ENCODE peak calls at places on chromosome 4, in five cellular contexts. H, L, G, J and P are unnamed samples.

GRCh38 chr4:26489101-26489669 is 1.1 kb downstream of the CCKAR start:
- DNase-seq in H (no peak), L (no peak), G (no peak), J (no peak), P (no peak)

GRCh38 chr4:27278615-27279014 is 418.0 kb downstream of the STIM2 start:
- DNase-seq in H (no peak), L (no peak), G (peak; percentile 48), J (no peak), P (no peak)

GRCh38 chr4:150583287-150584197 is 1.6 kb downstream of the MAB21L2 start:
- DNase-seq in H (peak; percentile 74), L (no peak), G (no peak), J (no peak), P (peak; percentile 41)

GRCh38 chr4:34182346-34182745 is 2062.0 kb downstream of the ARAP2 start:
- DNase-seq in H (no peak), L (no peak), G (no peak), J (no peak), P (no peak)

GRCh38 chr4:154119317-154119716 is 330.4 kb upstream of the SFRP2 start:
- DNase-seq in H (no peak), L (no peak), G (no peak), J (no peak), P (no peak)

GRCh38 chr4:176534566-176534965 is 214.8 kb downstream of the SPCS3 start:
- DNase-seq in H (no peak), L (no peak), G (peak; percentile 66), J (no peak), P (no peak)

GRCh38 chr4:25767877-25768475 is 94.8 kb downstream of the SEL1L3 start:
- DNase-seq in H (no peak), L (no peak), G (peak; percentile 69), J (peak; percentile 37), P (peak; percentile 36)

GRCh38 chr4:112765317-112765989 is 128.5 kb downstream of the LARP7 start:
- DNase-seq in H (no peak), L (no peak), G (peak; percentile 26), J (peak; percentile 43), P (no peak)

GRCh38 chr4:105859233-105859632 is 36.0 kb upstream of the NPNT start:
- DNase-seq in H (no peak), L (no peak), G (peak; percentile 82), J (peak; percentile 26), P (no peak)

GRCh38 chr4:143411527-143412480 is 75.1 kb downstream of the GAB1 start:
- DNase-seq in H (no peak), L (no peak), G (no peak), J (no peak), P (no peak)

GRCh38 chr4:64271601-64272081 is 137.6 kb downstream of the TECRL start:
- DNase-seq in H (no peak), L (no peak), G (peak; percentile 49), J (no peak), P (peak; percentile 46)

GRCh38 chr4:54986095-54986846 is 139.1 kb downstream of the KDR start:
- DNase-seq in H (no peak), L (no peak), G (no peak), J (no peak), P (no peak)

GRCh38 chr4:74376888-74377483 is 12.0 kb downstream of the EREG start:
- DNase-seq in H (no peak), L (no peak), G (peak; percentile 60), J (no peak), P (no peak)

GRCh38 chr4:186651624-186652023 is 72.0 kb downstream of the FAT1 start:
- DNase-seq in H (no peak), L (no peak), G (no peak), J (no peak), P (peak; percentile 65)

GRCh38 chr4:103853627-103854026 is 133.8 kb upstream of the TACR3 start:
- DNase-seq in H (no peak), L (no peak), G (peak; percentile 28), J (no peak), P (no peak)

GRCh38 chr4:95256108-95256835 is 292.5 kb downstream of the UNC5C start:
- DNase-seq in H (no peak), L (no peak), G (peak; percentile 51), J (no peak), P (no peak)

GRCh38 chr4:3361406-3361805 is 68.6 kb downstream of the RGS12 start:
- DNase-seq in H (peak; percentile 62), L (no peak), G (no peak), J (no peak), P (no peak)

GRCh38 chr4:3358660-3359059 is 65.8 kb downstream of the RGS12 start:
- DNase-seq in H (no peak), L (no peak), G (no peak), J (no peak), P (no peak)

GRCh38 chr4:3361896-3362295 is 69.1 kb downstream of the RGS12 start:
- DNase-seq in H (peak; percentile 55), L (no peak), G (no peak), J (no peak), P (no peak)

GRCh38 chr4:3362431-3363287 is 69.8 kb downstream of the RGS12 start:
- DNase-seq in H (peak; percentile 46), L (no peak), G (no peak), J (no peak), P (no peak)

DNA sequence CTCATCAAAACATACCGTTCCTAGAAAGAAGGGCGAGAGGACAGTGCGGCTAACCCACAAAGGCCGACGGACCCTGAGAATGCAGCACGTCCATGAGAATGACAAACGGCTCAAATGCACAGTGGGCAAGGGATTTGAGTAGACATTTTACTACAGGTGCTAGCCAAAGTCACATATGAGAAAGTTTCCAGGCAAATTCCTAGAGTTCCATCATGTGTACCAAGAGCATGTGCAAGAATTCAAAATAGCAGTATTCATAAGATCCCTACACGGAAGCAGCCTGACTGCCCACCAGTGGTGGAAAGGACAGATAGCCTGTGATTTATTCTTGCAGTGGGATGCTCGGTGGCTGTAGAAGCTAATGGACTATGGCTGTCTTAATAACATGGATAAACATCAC is 67.9 kb downstream of the RGS12 start:
- DNase-seq in H (peak; percentile 41), L (no peak), G (no peak), J (no peak), P (no peak)
- H3K27ac ChIP-seq in H (no peak overlapping the region), L (no peak overlapping the region), G (no peak overlapping the region), J (no peak overlapping the region), P (no peak overlapping the region)

DNA sequence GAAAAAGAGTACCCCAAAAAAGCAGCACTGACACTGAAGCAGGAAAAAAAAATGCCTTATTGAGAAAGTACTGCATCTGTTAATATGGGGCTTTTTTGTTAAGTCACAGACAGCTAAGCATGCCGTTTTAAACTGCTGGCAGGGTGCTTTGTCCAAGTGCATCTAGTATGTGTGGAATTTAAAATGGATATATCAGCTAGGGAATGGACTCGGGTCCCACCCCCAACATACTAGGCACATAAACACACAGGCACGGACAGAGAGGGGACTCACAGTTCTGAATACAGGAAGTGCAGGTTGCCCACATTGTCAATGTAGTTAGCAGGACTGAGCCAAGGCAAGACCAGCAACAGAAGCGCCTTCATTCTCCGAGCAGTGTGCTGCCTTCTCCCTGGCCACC is 33.7 kb downstream of the LNX1 start:
- DNase-seq in H (no peak), L (no peak), G (no peak), J (no peak), P (no peak)
- H3K4me3 ChIP-seq in H (no peak overlapping the region), L (no peak overlapping the region), G (no peak overlapping the region), J (no peak overlapping the region), P (peak overlapping the region; percentile 4)

GRCh38 chr4:48270516-48270897 is 869 bp upstream of the TEC start:
- DNase-seq in H (no peak), L (no peak), G (no peak), J (no peak), P (no peak)
- H3K27ac ChIP-seq in H (peak overlapping the region; percentile 59), L (peak overlapping the region; percentile 51), G (peak overlapping the region; percentile 41), J (peak overlapping the region; percentile 74), P (peak overlapping the region; percentile 82)

DNA sequence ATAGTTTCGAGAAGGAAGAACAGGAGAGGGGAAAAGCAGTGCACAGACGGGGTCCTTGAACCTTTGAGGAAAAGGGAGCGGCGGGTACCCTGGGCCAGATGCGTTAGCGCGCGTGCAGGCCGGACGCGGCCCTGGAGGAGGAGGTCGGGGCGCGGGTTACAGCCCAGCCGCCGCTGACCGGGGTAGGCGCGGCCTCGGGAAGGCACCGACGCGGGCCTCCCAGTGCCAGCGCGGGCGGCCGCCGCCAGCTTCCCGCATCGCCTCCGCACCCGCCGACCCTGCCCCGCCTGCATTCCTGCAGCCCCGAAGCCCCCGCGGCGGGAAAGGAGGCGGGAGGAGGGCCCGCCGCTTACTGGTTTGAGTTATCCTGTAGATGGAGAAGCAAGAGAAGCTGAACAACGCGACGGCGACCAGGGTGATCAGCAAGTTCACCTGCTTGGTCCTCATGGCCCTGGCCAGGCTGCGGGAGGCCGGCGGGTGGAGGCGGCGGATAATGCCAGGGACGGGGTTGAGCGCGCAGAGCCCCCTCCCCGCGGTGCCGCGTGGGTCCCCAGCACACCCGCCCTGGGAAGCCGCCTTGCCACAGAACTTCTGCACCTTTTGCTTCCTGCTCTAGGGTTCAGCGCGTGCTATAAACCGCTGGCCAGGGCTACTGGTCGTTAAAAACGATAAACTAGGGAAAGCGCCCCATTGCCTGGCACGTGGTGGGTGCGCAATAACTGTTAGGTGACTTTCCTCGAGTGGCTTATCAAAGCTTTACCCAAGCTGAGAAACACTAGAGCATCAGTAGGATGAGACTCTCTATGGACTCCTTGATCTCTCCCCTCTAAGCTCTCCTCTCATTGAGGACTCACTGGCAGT is at the start of gene MGAT4D:
- DNase-seq in H (no peak), L (no peak), G (no peak), J (no peak), P (no peak)
- H3K4me3 ChIP-seq in H (peak within 1 kb of the TSS; percentile 57), L (no peak within 1 kb of the TSS), G (no peak within 1 kb of the TSS), J (no peak within 1 kb of the TSS), P (peak within 1 kb of the TSS; percentile 59)

DNA sequence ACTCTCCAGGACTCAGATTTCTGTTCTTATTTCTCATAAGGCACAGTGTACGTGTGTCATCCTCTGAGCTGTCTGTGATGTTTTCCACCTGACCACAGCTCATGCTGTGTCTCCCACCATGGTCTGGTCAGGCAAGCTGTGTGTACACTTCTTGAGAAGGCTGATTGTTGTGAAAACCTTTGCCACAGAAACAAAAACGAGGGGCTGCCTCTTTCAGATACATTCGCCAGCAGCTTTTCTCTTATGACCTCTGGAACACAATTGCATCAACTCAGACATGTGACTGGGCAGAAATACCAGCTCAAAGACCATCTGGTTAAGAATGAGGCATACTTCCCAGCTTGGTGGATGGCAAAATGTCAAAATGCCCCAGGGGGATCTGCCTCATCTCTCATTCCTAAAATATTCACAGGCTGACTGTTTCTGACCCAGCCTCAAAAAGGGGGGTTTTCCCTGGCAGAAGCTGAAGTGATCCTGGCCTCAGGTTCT is 46.1 kb downstream of the PGRMC2 start:
- DNase-seq in H (no peak), L (no peak), G (peak; percentile 96), J (no peak), P (no peak)
- H3K27ac ChIP-seq in H (no peak overlapping the region), L (no peak overlapping the region), G (peak overlapping the region; percentile 72), J (no peak overlapping the region), P (no peak overlapping the region)

GRCh38 chr4:173289351-173289725 is 44.8 kb downstream of the HMGB2 start:
- DNase-seq in H (no peak), L (no peak), G (no peak), J (no peak), P (no peak)
- H3K4me3 ChIP-seq in H (peak overlapping the region; percentile 25), L (peak overlapping the region; percentile 14), G (no peak overlapping the region), J (no peak overlapping the region), P (peak overlapping the region; percentile 35)

GRCh38 chr4:152269448-152270191 is 266.3 kb downstream of the FBXW7 start:
- DNase-seq in H (no peak), L (no peak), G (no peak), J (no peak), P (no peak)
- H3K27ac ChIP-seq in H (no peak overlapping the region), L (no peak overlapping the region), G (no peak overlapping the region), J (no peak overlapping the region), P (no peak overlapping the region)